ENCODE peak calls at places on chromosome 2, in six cellular contexts. H, M, R, J, O and P are unnamed samples.
A peak's percentile ranks its signal among the peaks of the same experiment; 100 is the strongest.

GRCh38 chr2:160221391-160222276 is 21.6 kb upstream of the ITGB6 start:
- DNase-seq in R (peak; percentile 64), O (no peak), H (peak; percentile 70), M (no peak), J (peak; percentile 89), P (no peak)

GRCh38 chr2:38495880-38496279 is 106.8 kb downstream of the HNRNPLL start:
- DNase-seq in O (no peak), J (no peak), M (no peak), R (no peak), H (no peak), P (no peak)

GRCh38 chr2:151852260-151853069 is 24.2 kb upstream of the ARL5A start:
- DNase-seq in J (no peak), M (no peak), O (no peak), H (no peak), R (no peak), P (no peak)

GRCh38 chr2:54559593-54560145 is 103.5 kb downstream of the SPTBN1 start:
- DNase-seq in M (no peak), R (peak; percentile 87), H (peak; percentile 93), O (no peak), J (peak; percentile 27), P (no peak)

GRCh38 chr2:237763812-237764211 is 34.8 kb upstream of the RBM44 start:
- DNase-seq in M (no peak), H (no peak), J (no peak), O (peak; percentile 29), R (no peak), P (no peak)

GRCh38 chr2:136874258-136874657 is 108.9 kb downstream of the THSD7B start:
- DNase-seq in M (peak; percentile 8), R (no peak), J (no peak), O (no peak), H (no peak), P (peak; percentile 29)

GRCh38 chr2:62305421-62306176 is 109.7 kb downstream of the B3GNT2 start:
- DNase-seq in R (no peak), M (no peak), H (peak; percentile 48), J (no peak), O (no peak), P (no peak)

GRCh38 chr2:118635891-118636290 is 211.6 kb downstream of the EN1 start:
- DNase-seq in O (no peak), R (no peak), H (no peak), J (no peak), M (no peak), P (no peak)

GRCh38 chr2:238425979-238426567 is 654 bp upstream of the ASB1 start:
- DNase-seq in H (peak; percentile 75), O (no peak), J (peak; percentile 13), R (peak; percentile 68), M (peak; percentile 59), P (no peak)

GRCh38 chr2:200774920-200775319 is 36.8 kb upstream of the BZW1 start:
- DNase-seq in O (no peak), J (no peak), M (no peak), H (no peak), R (no peak), P (no peak)

GRCh38 chr2:73071452-73072399 is at the start of gene SFXN5:
- DNase-seq in M (peak; percentile 92), H (peak; percentile 96), J (peak; percentile 80), O (peak; percentile 94), R (peak; percentile 85), P (peak; percentile 94)

GRCh38 chr2:100260712-100261620 is 61.3 kb downstream of the LONRF2 start:
- DNase-seq in J (peak; percentile 41), O (peak; percentile 79), R (peak; percentile 85), H (peak; percentile 82), M (peak; percentile 68), P (peak; percentile 79)

GRCh38 chr2:11175293-11175795 is 20.1 kb downstream of the SLC66A3 start:
- DNase-seq in O (no peak), H (peak; percentile 62), R (peak; percentile 65), J (no peak), M (no peak), P (no peak)

GRCh38 chr2:160908157-160908556 is 252.1 kb upstream of the TANK start:
- DNase-seq in O (no peak), R (no peak), J (no peak), M (no peak), H (no peak), P (no peak)

GRCh38 chr2:67689186-67689585 is 292.1 kb downstream of the ETAA1 start:
- DNase-seq in J (no peak), R (no peak), O (no peak), M (no peak), H (no peak), P (no peak)

GRCh38 chr2:20806286-20806685 is 16.6 kb downstream of the LDAH start:
- DNase-seq in H (no peak), O (no peak), M (no peak), J (no peak), R (no peak), P (no peak)

GRCh38 chr2:9249036-9249800 is 42.6 kb downstream of the ASAP2 start:
- DNase-seq in O (no peak), J (no peak), R (peak; percentile 55), H (peak; percentile 64), M (no peak), P (no peak)

GRCh38 chr2:111946294-111947114 is 48.1 kb downstream of the MERTK start:
- DNase-seq in M (no peak), H (peak; percentile 68), O (no peak), J (peak; percentile 96), R (peak; percentile 97), P (no peak)

GRCh38 chr2:4255491-4255890 is 552.1 kb downstream of the DCDC2C start:
- DNase-seq in M (no peak), O (no peak), H (no peak), J (no peak), R (no peak), P (no peak)

GRCh38 chr2:124816007-124816406 is 790.9 kb downstream of the CNTNAP5 start:
- DNase-seq in M (no peak), O (no peak), H (no peak), J (no peak), R (no peak), P (no peak)

GRCh38 chr2:190628651-190629378 is 20.1 kb upstream of the NAB1 start:
- DNase-seq in J (no peak), H (no peak), R (no peak), O (no peak), M (no peak), P (no peak)

GRCh38 chr2:234422895-234423505 is 73.9 kb downstream of the ARL4C start:
- DNase-seq in M (no peak), H (no peak), R (no peak), J (no peak), O (no peak), P (no peak)

GRCh38 chr2:38184964-38185603 is 109.1 kb upstream of the CYP1B1 start:
- DNase-seq in H (peak; percentile 40), M (no peak), J (no peak), R (peak; percentile 73), O (no peak), P (no peak)

GRCh38 chr2:181393472-181393871 is 63.7 kb upstream of the ITGA4 start:
- DNase-seq in H (peak; percentile 86), R (peak; percentile 71), J (no peak), M (no peak), O (no peak), P (no peak)

GRCh38 chr2:59297829-59298228 is 1056.7 kb upstream of the FANCL start:
- DNase-seq in H (no peak), R (no peak), O (no peak), J (no peak), M (no peak), P (no peak)

DNA sequence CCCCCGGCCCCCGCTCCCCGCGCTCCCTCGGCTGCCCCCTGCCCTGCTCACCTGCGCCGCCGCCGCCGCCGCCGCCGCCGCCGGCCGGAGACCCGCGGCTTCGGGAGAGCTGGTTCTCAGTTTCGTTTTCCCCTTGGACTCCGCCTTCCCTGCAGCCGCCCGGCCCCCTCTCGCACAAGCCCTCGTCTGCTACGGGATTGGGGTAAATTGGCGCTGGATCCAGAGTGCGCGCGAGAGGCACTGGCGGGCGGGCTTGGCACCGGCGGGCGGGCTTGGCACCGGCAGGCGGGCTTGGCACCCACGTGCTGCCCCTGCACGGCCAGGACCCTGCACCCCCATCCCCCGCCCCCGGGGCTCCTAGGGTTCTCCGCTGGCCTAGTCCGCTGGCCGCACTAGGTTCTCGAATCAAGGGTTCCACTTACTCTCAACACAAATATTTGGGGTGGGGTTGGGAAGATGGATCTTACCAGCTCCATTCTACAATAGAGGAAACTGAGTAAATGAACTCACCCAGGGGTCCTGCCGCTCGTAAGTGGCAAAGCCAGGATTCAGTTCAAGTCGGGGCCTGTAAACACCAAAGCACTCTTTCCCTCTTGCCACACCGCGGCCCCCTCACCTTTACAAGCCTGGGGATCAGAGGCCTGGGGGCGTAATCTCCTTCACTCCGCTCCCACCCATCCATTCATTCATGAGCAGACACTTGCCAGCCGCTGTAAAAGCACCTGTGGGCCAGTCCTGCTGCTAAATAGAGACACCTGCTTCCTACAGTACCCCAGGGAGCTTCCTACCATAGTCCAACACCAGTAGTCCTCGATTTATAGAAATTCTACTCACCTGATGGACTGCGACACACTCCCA is at the start of gene EIF2AK2:
- DNase-seq in R (peak; percentile 76), J (peak; percentile 79), O (peak; percentile 86), M (peak; percentile 64), H (peak; percentile 88), P (peak; percentile 87)
- H4K91ac ChIP-seq in R (peak within 1 kb of the TSS; percentile 56), J (peak within 1 kb of the TSS; percentile 90), O (peak within 1 kb of the TSS; percentile 37), M (no peak within 1 kb of the TSS), H (peak within 1 kb of the TSS; percentile 73), P (no peak within 1 kb of the TSS)

GRCh38 chr2:230172156-230172555 is 47.6 kb downstream of the SP110 start:
- DNase-seq in R (no peak), M (no peak), O (no peak), J (no peak), H (no peak), P (no peak)

GRCh38 chr2:230174466-230174865 is 45.3 kb downstream of the SP110 start:
- DNase-seq in J (no peak), O (no peak), R (no peak), H (no peak), M (no peak), P (no peak)

GRCh38 chr2:230172852-230173251 is 46.9 kb downstream of the SP110 start:
- DNase-seq in R (no peak), M (no peak), H (no peak), O (no peak), J (no peak), P (no peak)

GRCh38 chr2:230166557-230167170 is 53.1 kb downstream of the SP110 start:
- DNase-seq in R (no peak), M (no peak), H (no peak), O (no peak), J (no peak), P (no peak)

DNA sequence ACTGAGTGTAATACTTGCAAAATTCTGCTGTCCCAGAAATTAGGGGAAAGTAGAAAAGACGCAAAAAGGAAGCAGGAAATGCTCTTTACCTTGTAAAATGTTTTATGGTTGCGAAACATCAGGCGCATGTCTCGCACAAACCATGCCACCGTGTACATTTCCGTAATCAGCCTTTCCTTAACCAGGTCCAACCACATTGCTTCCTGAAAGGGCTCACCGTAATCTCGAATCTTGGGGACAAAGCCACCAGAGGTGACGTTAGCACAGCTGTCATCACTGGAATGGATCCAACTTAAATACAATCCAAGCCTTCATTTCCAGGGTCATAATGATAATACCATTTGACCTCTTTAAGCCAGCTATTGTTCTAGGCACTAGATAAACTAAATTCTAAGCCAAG is 49.3 kb downstream of the SP110 start:
- DNase-seq in H (no peak), O (no peak), J (peak; percentile 12), R (no peak), M (no peak), P (no peak)
- H2BK120ac ChIP-seq in H (no peak overlapping the region), O (no peak overlapping the region), J (no peak overlapping the region), R (no peak overlapping the region), M (no peak overlapping the region), P (no peak overlapping the region)

GRCh38 chr2:134502090-134502487 is 216.7 kb downstream of the TMEM163 start:
- DNase-seq in M (no peak), O (no peak), H (no peak), J (no peak), R (no peak), P (no peak)
- H4K91ac ChIP-seq in M (no peak overlapping the region), O (no peak overlapping the region), H (no peak overlapping the region), J (no peak overlapping the region), R (no peak overlapping the region), P (no peak overlapping the region)

GRCh38 chr2:69798466-69798908 is 31.0 kb upstream of the GMCL1 start:
- DNase-seq in M (no peak), J (peak; percentile 54), R (peak; percentile 24), O (peak; percentile 46), H (peak; percentile 62), P (no peak)
- H2BK120ac ChIP-seq in M (no peak overlapping the region), J (peak overlapping the region; percentile 84), R (no peak overlapping the region), O (no peak overlapping the region), H (no peak overlapping the region), P (no peak overlapping the region)